ENCODE peak calls at places on chromosomes 16 and 17, in eight cellular contexts. H is HTR-8/SVneo, M is iris pigment epithelial cell, E is cardiac muscle cell, J is GM12891, Y is EL, N is stomach, F is hypothalamus. C is an unnamed sample.

GRCh38 chr16:80852261-80852872 is 48.0 kb upstream of the CDYL2 start:
- DNase-seq in H (peak), M (peak), E (peak), J (no peak), Y (peak), N (no peak), F (no peak), C (peak)

GRCh38 chr17:56867948-56868376 is 34.0 kb downstream of the DGKE start:
- DNase-seq in H (peak), M (peak), E (peak), J (no peak), Y (peak), N (no peak), F (no peak), C (no peak)

GRCh38 chr17:65254166-65254565 is 117.0 kb downstream of the RGS9 start:
- DNase-seq in H (no peak), M (no peak), E (peak), J (no peak), Y (no peak), N (no peak), F (no peak), C (no peak)

GRCh38 chr17:29565643-29566472 is 979 bp downstream of the ABHD15 start:
- DNase-seq in H (peak), M (no peak), E (no peak), J (no peak), Y (no peak), N (peak), F (no peak), C (peak)

GRCh38 chr16:81711609-81712329 is 67.3 kb upstream of the PLCG2 start:
- DNase-seq in H (peak), M (peak), E (peak), J (no peak), Y (peak), N (no peak), F (no peak), C (no peak)

GRCh38 chr16:70380205-70380918 is 33.7 kb downstream of the DDX19A start:
- DNase-seq in H (peak), M (peak), E (peak), J (no peak), Y (peak), N (peak), F (peak), C (peak)

GRCh38 chr17:80270836-80271235 is 10.2 kb downstream of the RNF213 start:
- DNase-seq in H (peak), M (peak), E (peak), J (no peak), Y (peak), N (no peak), F (no peak), C (no peak)

GRCh38 chr17:29162909-29163341 is 17.3 kb downstream of the MYO18A start:
- DNase-seq in H (no peak), M (no peak), E (peak), J (no peak), Y (no peak), N (no peak), F (no peak), C (no peak)

GRCh38 chr16:11498683-11499082 is 88.0 kb downstream of the LITAF start:
- DNase-seq in H (no peak), M (no peak), E (no peak), J (no peak), Y (no peak), N (no peak), F (no peak), C (no peak)

GRCh38 chr16:81515281-81515680 is 70.7 kb downstream of the CMIP start:
- DNase-seq in H (no peak), M (no peak), E (no peak), J (no peak), Y (no peak), N (no peak), F (no peak), C (no peak)

GRCh38 chr16:8530756-8531155 is 59.6 kb downstream of the TMEM114 start:
- DNase-seq in H (no peak), M (no peak), E (no peak), J (no peak), Y (no peak), N (no peak), F (no peak), C (no peak)

GRCh38 chr16:14310519-14310991 is 239.4 kb downstream of the MRTFB start:
- DNase-seq in H (no peak), M (no peak), E (peak), J (no peak), Y (peak), N (no peak), F (no peak), C (peak)

GRCh38 chr16:66604376-66605176 is at the start of gene CMTM3:
- DNase-seq in H (peak), M (peak), E (peak), J (peak), Y (peak), N (peak), F (no peak), C (peak)

GRCh38 chr17:40432864-40433528 is 10.3 kb upstream of the IGFBP4 start:
- DNase-seq in H (no peak), M (peak), E (peak), J (no peak), Y (peak), N (peak), F (no peak), C (no peak)

GRCh38 chr16:87318158-87318644 is 1.0 kb upstream of the C16orf95 start:
- DNase-seq in H (no peak), M (peak), E (peak), J (no peak), Y (peak), N (no peak), F (no peak), C (no peak)

GRCh38 chr17:43766413-43767052 is 7.9 kb upstream of the SOST start:
- DNase-seq in H (peak), M (peak), E (peak), J (no peak), Y (peak), N (peak), F (no peak), C (no peak)

GRCh38 chr17:79785017-79785899 is 7.3 kb downstream of the CBX2 start:
- DNase-seq in H (no peak), M (no peak), E (no peak), J (no peak), Y (no peak), N (no peak), F (no peak), C (no peak)